ENCODE peak calls at places on chromosomes 13 and 19, in six cellular contexts. One of them, this sample, is unnamed. For H3K4me1, the result is how much of the 10 kb centered on the place peaks cover.

GRCh38 chr13:74056829-74057564 is 77.2 kb downstream of the KLF12 start:
- DNase-seq in lung: no peak
- DNase-seq in prostate gland: no peak
- DNase-seq in cardiac muscle cell: no peak
- DNase-seq in mesenchymal stem cell: no peak
- DNase-seq in effector memory CD4-positive, alpha-beta T cell: no peak
- DNase-seq in this sample: peak

GRCh38 chr19:45526143-45526542 is 18.9 kb downstream of the VASP start:
- DNase-seq in lung: peak
- DNase-seq in prostate gland: peak
- DNase-seq in cardiac muscle cell: peak
- DNase-seq in mesenchymal stem cell: peak
- DNase-seq in effector memory CD4-positive, alpha-beta T cell: no peak
- DNase-seq in this sample: peak

GRCh38 chr19:1646931-1647663 is 5.3 kb downstream of the TCF3 start:
- DNase-seq in lung: no peak
- DNase-seq in prostate gland: no peak
- DNase-seq in cardiac muscle cell: no peak
- DNase-seq in mesenchymal stem cell: no peak
- DNase-seq in effector memory CD4-positive, alpha-beta T cell: no peak
- DNase-seq in this sample: no peak

GRCh38 chr13:30047154-30047874 is 196.9 kb upstream of the UBL3 start:
- DNase-seq in lung: no peak
- DNase-seq in prostate gland: no peak
- DNase-seq in cardiac muscle cell: peak
- DNase-seq in mesenchymal stem cell: no peak
- DNase-seq in effector memory CD4-positive, alpha-beta T cell: no peak
- DNase-seq in this sample: peak

GRCh38 chr19:48660854-48661731 is 11.7 kb downstream of the NTN5 start:
- DNase-seq in lung: peak
- DNase-seq in prostate gland: peak
- DNase-seq in cardiac muscle cell: peak
- DNase-seq in mesenchymal stem cell: peak
- DNase-seq in effector memory CD4-positive, alpha-beta T cell: peak
- DNase-seq in this sample: peak

GRCh38 chr13:28566283-28566682 is 71.4 kb upstream of the FLT1 start:
- DNase-seq in lung: no peak
- DNase-seq in prostate gland: no peak
- DNase-seq in cardiac muscle cell: no peak
- DNase-seq in mesenchymal stem cell: no peak
- DNase-seq in effector memory CD4-positive, alpha-beta T cell: no peak
- DNase-seq in this sample: no peak

GRCh38 chr13:66424417-66424816 is 805.7 kb downstream of the PCDH9 start:
- DNase-seq in lung: no peak
- DNase-seq in prostate gland: no peak
- DNase-seq in cardiac muscle cell: peak
- DNase-seq in mesenchymal stem cell: peak
- DNase-seq in effector memory CD4-positive, alpha-beta T cell: no peak
- DNase-seq in this sample: peak

GRCh38 chr19:2623743-2624142 is 78.8 kb downstream of the GNG7 start:
- DNase-seq in lung: no peak
- DNase-seq in prostate gland: no peak
- DNase-seq in cardiac muscle cell: no peak
- DNase-seq in mesenchymal stem cell: no peak
- DNase-seq in effector memory CD4-positive, alpha-beta T cell: no peak
- DNase-seq in this sample: no peak

GRCh38 chr13:46622918-46623256 is 69.9 kb downstream of the LRCH1 start:
- DNase-seq in lung: no peak
- DNase-seq in prostate gland: peak
- DNase-seq in cardiac muscle cell: peak
- DNase-seq in mesenchymal stem cell: peak
- DNase-seq in effector memory CD4-positive, alpha-beta T cell: no peak
- DNase-seq in this sample: peak

GRCh38 chr13:72507394-72508199 is 219.8 kb downstream of the MZT1 start:
- DNase-seq in lung: no peak
- DNase-seq in prostate gland: no peak
- DNase-seq in cardiac muscle cell: peak
- DNase-seq in mesenchymal stem cell: peak
- DNase-seq in effector memory CD4-positive, alpha-beta T cell: no peak
- DNase-seq in this sample: no peak

GRCh38 chr19:45717983-45718650 is 12.6 kb downstream of the FBXO46 start:
- DNase-seq in lung: no peak
- DNase-seq in prostate gland: no peak
- DNase-seq in cardiac muscle cell: no peak
- DNase-seq in mesenchymal stem cell: peak
- DNase-seq in effector memory CD4-positive, alpha-beta T cell: no peak
- DNase-seq in this sample: no peak

DNA sequence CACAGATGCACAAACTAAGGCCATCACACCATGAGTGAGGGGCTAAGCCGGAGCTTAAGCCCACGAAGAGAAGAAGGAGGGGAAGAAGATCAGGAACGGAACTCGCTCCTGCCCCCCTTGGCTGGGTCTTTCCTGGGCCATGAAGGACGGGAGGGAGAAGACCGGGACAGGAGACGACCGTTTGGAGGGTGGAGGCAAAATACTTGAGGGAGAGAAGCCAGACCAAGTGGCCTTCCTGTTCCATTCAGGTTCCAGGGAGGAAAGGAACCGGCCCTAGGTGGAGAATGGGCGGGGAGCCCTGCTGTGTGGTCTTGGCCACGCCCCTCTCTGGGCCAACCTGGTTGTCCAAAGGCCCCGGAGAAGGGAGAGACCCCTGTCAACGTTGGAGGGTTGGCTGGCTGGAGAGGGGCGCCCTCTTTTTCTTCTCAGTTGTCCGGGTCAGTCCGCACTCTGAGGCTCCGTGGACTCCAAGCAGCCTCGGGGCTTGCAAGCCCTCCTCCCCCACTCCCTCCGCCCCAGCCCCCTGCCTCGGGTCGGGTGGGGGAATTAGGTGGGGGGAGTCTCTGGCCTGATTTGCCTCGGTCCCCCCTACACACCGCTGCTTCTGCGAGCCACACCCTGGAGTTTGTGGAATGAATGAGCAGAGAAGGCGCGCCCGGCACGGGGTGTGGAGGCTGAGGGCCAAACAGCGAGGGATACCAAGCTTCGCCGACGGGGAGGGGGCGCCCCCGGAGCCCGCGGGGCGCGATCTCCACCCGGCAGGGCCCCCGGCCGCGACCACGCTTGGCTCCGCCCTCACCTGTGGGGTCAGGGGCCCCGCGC is 771 bp downstream of the FBN3 start:
- DNase-seq in lung: no peak
- DNase-seq in prostate gland: no peak
- DNase-seq in cardiac muscle cell: no peak
- DNase-seq in mesenchymal stem cell: no peak
- DNase-seq in effector memory CD4-positive, alpha-beta T cell: no peak
- DNase-seq in this sample: peak
- H3K4me3 ChIP-seq in lung: no peak
- H3K4me3 ChIP-seq in prostate gland: peak
- H3K4me3 ChIP-seq in cardiac muscle cell: peak
- H3K4me3 ChIP-seq in mesenchymal stem cell: no peak
- H3K4me3 ChIP-seq in effector memory CD4-positive, alpha-beta T cell: no peak
- H3K4me3 ChIP-seq in this sample: no peak

DNA sequence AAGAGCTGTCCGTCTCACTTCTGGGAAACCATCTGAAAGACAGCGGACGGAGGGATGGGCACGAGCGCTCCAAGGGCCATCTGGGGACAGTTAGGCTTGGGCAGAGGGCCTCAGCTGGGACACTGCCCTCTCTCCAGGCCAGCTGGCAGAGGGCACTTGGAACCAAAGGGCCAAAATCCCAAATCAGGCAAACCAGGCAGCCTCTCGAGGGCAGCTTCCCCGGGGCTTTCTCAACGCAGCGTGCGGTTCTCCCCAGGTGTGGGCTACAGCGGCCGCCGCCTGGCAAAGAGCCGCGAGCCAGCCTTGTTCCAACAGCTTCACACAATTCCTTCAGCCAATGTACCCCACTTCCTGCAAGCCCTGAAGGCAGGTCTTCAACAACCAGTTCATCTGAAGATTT is 5.0 kb downstream of the MLLT1 start:
- DNase-seq in lung: no peak
- DNase-seq in prostate gland: no peak
- DNase-seq in cardiac muscle cell: no peak
- DNase-seq in mesenchymal stem cell: no peak
- DNase-seq in effector memory CD4-positive, alpha-beta T cell: no peak
- DNase-seq in this sample: no peak
- H3K4me1 ChIP-seq in lung: half or more
- H3K4me1 ChIP-seq in prostate gland: half or more
- H3K4me1 ChIP-seq in cardiac muscle cell: half or more
- H3K4me1 ChIP-seq in mesenchymal stem cell: half or more
- H3K4me1 ChIP-seq in effector memory CD4-positive, alpha-beta T cell: under half
- H3K4me1 ChIP-seq in this sample: half or more

GRCh38 chr19:52936958-52937334 is 13.7 kb upstream of the ZNF888 start:
- DNase-seq in lung: no peak
- DNase-seq in prostate gland: peak
- DNase-seq in cardiac muscle cell: no peak
- DNase-seq in mesenchymal stem cell: no peak
- DNase-seq in effector memory CD4-positive, alpha-beta T cell: no peak
- DNase-seq in this sample: no peak
- H3K4me3 ChIP-seq in lung: no peak
- H3K4me3 ChIP-seq in prostate gland: no peak
- H3K4me3 ChIP-seq in cardiac muscle cell: no peak
- H3K4me3 ChIP-seq in mesenchymal stem cell: no peak
- H3K4me3 ChIP-seq in effector memory CD4-positive, alpha-beta T cell: no peak
- H3K4me3 ChIP-seq in this sample: no peak

GRCh38 chr13:37546087-37546486 is 52.5 kb downstream of the POSTN start:
- DNase-seq in lung: no peak
- DNase-seq in prostate gland: no peak
- DNase-seq in cardiac muscle cell: no peak
- DNase-seq in mesenchymal stem cell: no peak
- DNase-seq in effector memory CD4-positive, alpha-beta T cell: no peak
- DNase-seq in this sample: no peak
- H3K4me1 ChIP-seq in lung: under half
- H3K4me1 ChIP-seq in prostate gland: under half
- H3K4me1 ChIP-seq in cardiac muscle cell: under half
- H3K4me1 ChIP-seq in mesenchymal stem cell: under half
- H3K4me1 ChIP-seq in effector memory CD4-positive, alpha-beta T cell: under half
- H3K4me1 ChIP-seq in this sample: under half

GRCh38 chr19:13298565-13299481 is 148.6 kb downstream of the IER2 start:
- DNase-seq in lung: no peak
- DNase-seq in prostate gland: no peak
- DNase-seq in cardiac muscle cell: peak
- DNase-seq in mesenchymal stem cell: no peak
- DNase-seq in effector memory CD4-positive, alpha-beta T cell: no peak
- DNase-seq in this sample: no peak
- H3K4me3 ChIP-seq in lung: no peak
- H3K4me3 ChIP-seq in prostate gland: peak
- H3K4me3 ChIP-seq in cardiac muscle cell: no peak
- H3K4me3 ChIP-seq in mesenchymal stem cell: no peak
- H3K4me3 ChIP-seq in effector memory CD4-positive, alpha-beta T cell: no peak
- H3K4me3 ChIP-seq in this sample: peak

DNA sequence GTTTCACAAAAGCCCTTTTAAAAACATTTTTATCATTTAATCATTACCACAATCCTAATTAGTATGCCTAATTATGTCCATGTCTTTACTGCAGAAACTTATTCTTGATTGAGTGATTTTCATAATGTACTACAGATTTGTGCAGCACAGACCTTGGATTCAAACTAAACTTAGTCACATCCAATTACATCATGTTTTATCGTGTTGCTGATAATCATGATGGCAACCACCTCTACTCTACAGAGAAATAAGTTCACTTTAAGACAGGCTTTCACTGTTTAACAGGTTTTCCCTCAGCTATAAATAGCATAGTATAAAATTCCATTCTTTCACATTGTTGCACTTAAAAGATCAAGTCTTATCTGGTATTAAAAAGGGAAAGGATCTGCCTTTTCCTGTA is 240.9 kb upstream of the RFC3 start:
- DNase-seq in lung: no peak
- DNase-seq in prostate gland: no peak
- DNase-seq in cardiac muscle cell: peak
- DNase-seq in mesenchymal stem cell: no peak
- DNase-seq in effector memory CD4-positive, alpha-beta T cell: no peak
- DNase-seq in this sample: peak
- H3K4me1 ChIP-seq in lung: under half
- H3K4me1 ChIP-seq in prostate gland: under half
- H3K4me1 ChIP-seq in cardiac muscle cell: under half
- H3K4me1 ChIP-seq in mesenchymal stem cell: under half
- H3K4me1 ChIP-seq in effector memory CD4-positive, alpha-beta T cell: under half
- H3K4me1 ChIP-seq in this sample: under half

DNA sequence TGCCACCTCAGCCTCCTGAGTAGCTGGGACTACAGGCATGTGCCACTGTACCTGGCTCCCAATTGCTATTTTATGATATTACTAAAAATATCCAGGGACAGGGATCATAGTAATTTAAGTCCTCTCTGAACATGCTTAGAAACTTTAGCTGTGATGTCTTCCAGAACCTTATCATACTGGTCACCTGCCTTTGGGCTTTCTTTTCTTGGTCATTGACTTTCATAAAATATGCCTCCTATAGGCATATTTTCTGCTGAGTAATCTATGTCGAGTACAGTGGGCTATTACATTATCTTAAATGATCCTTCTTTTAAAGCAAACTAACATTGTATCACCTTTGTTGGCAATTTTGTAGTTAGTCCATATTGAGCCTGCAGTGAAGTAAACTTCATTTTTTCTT is 6.2 kb downstream of the UCHL3 start:
- DNase-seq in lung: no peak
- DNase-seq in prostate gland: no peak
- DNase-seq in cardiac muscle cell: no peak
- DNase-seq in mesenchymal stem cell: no peak
- DNase-seq in effector memory CD4-positive, alpha-beta T cell: no peak
- DNase-seq in this sample: no peak
- H3K4me3 ChIP-seq in lung: no peak
- H3K4me3 ChIP-seq in prostate gland: no peak
- H3K4me3 ChIP-seq in cardiac muscle cell: no peak
- H3K4me3 ChIP-seq in mesenchymal stem cell: no peak
- H3K4me3 ChIP-seq in effector memory CD4-positive, alpha-beta T cell: no peak
- H3K4me3 ChIP-seq in this sample: no peak